ENCODE peak calls at places on chromosomes 12 and 14, in six cellular contexts. W is GM10248; F is neural crest cell; U is activated CD8-positive, alpha-beta memory T cell treated with anti-CD3 and anti-CD28 coated beads for 24 hours; R is mesothelial cell of epicardium; J is pancreas. E is an unnamed sample.

GRCh38 chr12:107607464-107608392 is 77.9 kb upstream of the PWP1 start:
- DNase-seq in W (peak), F (peak), U (peak), R (peak), J (peak), E (peak)

GRCh38 chr12:119699199-119699765 is 31.3 kb downstream of the PRKAB1 start:
- DNase-seq in W (no peak), F (no peak), U (no peak), R (no peak), J (no peak), E (no peak)

GRCh38 chr12:129549656-129550055 is 354.2 kb downstream of the TMEM132D start:
- DNase-seq in W (no peak), F (no peak), U (no peak), R (no peak), J (no peak), E (no peak)

GRCh38 chr12:116727902-116728301 is 10.0 kb downstream of the SPRING1 start:
- DNase-seq in W (no peak), F (no peak), U (no peak), R (no peak), J (no peak), E (no peak)

GRCh38 chr12:52907092-52907810 is 2.4 kb upstream of the KRT8 start:
- DNase-seq in W (no peak), F (no peak), U (no peak), R (peak), J (peak), E (no peak)

GRCh38 chr12:77786675-77787074 is 44.0 kb upstream of the NAV3 start:
- DNase-seq in W (no peak), F (no peak), U (no peak), R (no peak), J (no peak), E (no peak)

GRCh38 chr12:123890536-123890902 is 82.1 kb downstream of the CCDC92 start:
- DNase-seq in W (no peak), F (no peak), U (no peak), R (no peak), J (no peak), E (no peak)

GRCh38 chr14:90453401-90453951 is 56.6 kb downstream of the CALM1 start:
- DNase-seq in W (no peak), F (no peak), U (no peak), R (no peak), J (no peak), E (no peak)

GRCh38 chr12:94595152-94595551 is 55.2 kb downstream of the TMCC3 start:
- DNase-seq in W (no peak), F (no peak), U (no peak), R (no peak), J (no peak), E (no peak)

GRCh38 chr12:115639667-115640012 is 637.9 kb downstream of the MED13L start:
- DNase-seq in W (no peak), F (no peak), U (no peak), R (no peak), J (no peak), E (no peak)

GRCh38 chr12:71900091-71900490 is 38.6 kb upstream of the TPH2 start:
- DNase-seq in W (no peak), F (no peak), U (no peak), R (no peak), J (no peak), E (no peak)

GRCh38 chr14:61516125-61516740 is 179.1 kb upstream of the HIF1A start:
- DNase-seq in W (no peak), F (no peak), U (no peak), R (no peak), J (no peak), E (no peak)

GRCh38 chr12:62738105-62738504 is 196.8 kb downstream of the PPM1H start:
- DNase-seq in W (no peak), F (no peak), U (no peak), R (no peak), J (no peak), E (no peak)

GRCh38 chr12:43370299-43370698 is 181.7 kb downstream of the ADAMTS20 start:
- DNase-seq in W (no peak), F (no peak), U (no peak), R (no peak), J (no peak), E (no peak)

GRCh38 chr12:22283006-22283506 is 51.5 kb downstream of the ST8SIA1 start:
- DNase-seq in W (no peak), F (no peak), U (no peak), R (no peak), J (no peak), E (no peak)

GRCh38 chr12:48349471-48349870 is 1.2 kb downstream of the ZNF641 start:
- DNase-seq in W (no peak), F (no peak), U (no peak), R (no peak), J (no peak), E (no peak)

GRCh38 chr12:124809878-124810277 is 53.8 kb downstream of the SCARB1 start:
- DNase-seq in W (no peak), F (no peak), U (no peak), R (no peak), J (no peak), E (no peak)

GRCh38 chr12:60106207-60106606 is 510.4 kb downstream of the SLC16A7 start:
- DNase-seq in W (no peak), F (no peak), U (no peak), R (no peak), J (no peak), E (no peak)

GRCh38 chr12:53124352-53124723 is 21.1 kb downstream of the SOAT2 start:
- DNase-seq in W (peak), F (no peak), U (no peak), R (no peak), J (no peak), E (no peak)

GRCh38 chr12:114666746-114667668 is 17.0 kb downstream of the TBX3 start:
- DNase-seq in W (no peak), F (no peak), U (no peak), R (no peak), J (peak), E (no peak)

GRCh38 chr14:39739796-39740195 is 307.6 kb upstream of the FBXO33 start:
- DNase-seq in W (no peak), F (no peak), U (no peak), R (no peak), J (peak), E (no peak)

GRCh38 chr14:52961060-52961639 is 10.3 kb upstream of the FERMT2 start:
- DNase-seq in W (peak), F (no peak), U (peak), R (no peak), J (no peak), E (peak)

GRCh38 chr12:60184096-60184495 is 588.3 kb downstream of the SLC16A7 start:
- DNase-seq in W (no peak), F (no peak), U (no peak), R (no peak), J (no peak), E (no peak)

GRCh38 chr14:81516941-81517797 is 16.5 kb downstream of the SEL1L start:
- DNase-seq in W (no peak), F (no peak), U (no peak), R (no peak), J (no peak), E (no peak)

GRCh38 chr14:105848570-105848969 is 322.2 kb downstream of the TMEM121 start:
- DNase-seq in W (no peak), F (no peak), U (no peak), R (no peak), J (no peak), E (no peak)

GRCh38 chr12:33438890-33439586 is 581 bp downstream of the SYT10 start:
- DNase-seq in W (peak), F (peak), U (no peak), R (peak), J (peak), E (peak)

GRCh38 chr12:6821271-6821673 is 349 bp upstream of the GPR162 start:
- DNase-seq in W (no peak), F (no peak), U (peak), R (no peak), J (no peak), E (no peak)

GRCh38 chr14:66600416-66600815 is 92.5 kb downstream of the GPHN start:
- DNase-seq in W (no peak), F (no peak), U (no peak), R (no peak), J (no peak), E (no peak)

GRCh38 chr12:15186593-15186992 is 34.6 kb downstream of the RERG start:
- DNase-seq in W (no peak), F (no peak), U (no peak), R (no peak), J (no peak), E (no peak)

GRCh38 chr14:35600253-35600652 is 66.3 kb downstream of the INSM2 start:
- DNase-seq in W (no peak), F (no peak), U (no peak), R (no peak), J (no peak), E (no peak)

GRCh38 chr14:100362311-100362927 is 39.3 kb downstream of the SLC25A47 start:
- DNase-seq in W (no peak), F (no peak), U (no peak), R (no peak), J (no peak), E (no peak)

GRCh38 chr14:90434370-90435020 is 37.7 kb downstream of the CALM1 start:
- DNase-seq in W (no peak), F (no peak), U (no peak), R (no peak), J (no peak), E (no peak)

GRCh38 chr12:124550123-124551089 is 17.0 kb downstream of the NCOR2 start:
- DNase-seq in W (no peak), F (no peak), U (no peak), R (no peak), J (no peak), E (no peak)

GRCh38 chr12:53221203-53222076 is 10.6 kb downstream of the RARG start:
- DNase-seq in W (peak), F (peak), U (no peak), R (peak), J (peak), E (peak)

GRCh38 chr12:57793920-57794319 is 11.3 kb downstream of the TSFM start:
- DNase-seq in W (no peak), F (no peak), U (no peak), R (no peak), J (no peak), E (no peak)